ENCODE peak calls at places on chromosomes 13 and 19, in nine cellular contexts. One of them, this sample, is unnamed. For H3K27me3, the result is how much of the 10 kb centered on the place peaks cover.

GRCh38 chr13:21344662-21345176 is 114.4 kb downstream of the ZDHHC20 start:
- DNase-seq in uterus: no peak
- DNase-seq in CD4-positive, alpha-beta T cell: no peak
- DNase-seq in transverse colon: no peak
- DNase-seq in testis: no peak
- DNase-seq in CD4-positive, alpha-beta memory T cell: peak
- DNase-seq in left ventricle myocardium inferior: no peak
- DNase-seq in IMR-90: no peak
- DNase-seq in neural progenitor cell: no peak
- DNase-seq in this sample: peak

GRCh38 chr13:74290324-74290773 is 156.1 kb upstream of the KLF12 start:
- DNase-seq in uterus: peak
- DNase-seq in CD4-positive, alpha-beta T cell: no peak
- DNase-seq in transverse colon: peak
- DNase-seq in testis: peak
- DNase-seq in CD4-positive, alpha-beta memory T cell: peak
- DNase-seq in left ventricle myocardium inferior: no peak
- DNase-seq in IMR-90: peak
- DNase-seq in neural progenitor cell: peak
- DNase-seq in this sample: no peak

GRCh38 chr19:1312732-1313694 is 27.3 kb downstream of the EFNA2 start:
- DNase-seq in uterus: no peak
- DNase-seq in CD4-positive, alpha-beta T cell: peak
- DNase-seq in transverse colon: peak
- DNase-seq in testis: no peak
- DNase-seq in CD4-positive, alpha-beta memory T cell: no peak
- DNase-seq in left ventricle myocardium inferior: no peak
- DNase-seq in IMR-90: peak
- DNase-seq in neural progenitor cell: peak
- DNase-seq in this sample: no peak

GRCh38 chr13:48235100-48235813 is 2.3 kb downstream of the ITM2B start:
- DNase-seq in uterus: no peak
- DNase-seq in CD4-positive, alpha-beta T cell: no peak
- DNase-seq in transverse colon: peak
- DNase-seq in testis: peak
- DNase-seq in CD4-positive, alpha-beta memory T cell: peak
- DNase-seq in left ventricle myocardium inferior: no peak
- DNase-seq in IMR-90: peak
- DNase-seq in neural progenitor cell: peak
- DNase-seq in this sample: no peak

GRCh38 chr13:20301391-20302071 is 69.4 kb upstream of the GJB6 start:
- DNase-seq in uterus: no peak
- DNase-seq in CD4-positive, alpha-beta T cell: no peak
- DNase-seq in transverse colon: no peak
- DNase-seq in testis: peak
- DNase-seq in CD4-positive, alpha-beta memory T cell: no peak
- DNase-seq in left ventricle myocardium inferior: peak
- DNase-seq in IMR-90: no peak
- DNase-seq in neural progenitor cell: peak
- DNase-seq in this sample: no peak

GRCh38 chr19:10478476-10478875 is 24.7 kb downstream of the KEAP1 start:
- DNase-seq in uterus: no peak
- DNase-seq in CD4-positive, alpha-beta T cell: no peak
- DNase-seq in transverse colon: no peak
- DNase-seq in testis: no peak
- DNase-seq in CD4-positive, alpha-beta memory T cell: no peak
- DNase-seq in left ventricle myocardium inferior: no peak
- DNase-seq in IMR-90: peak
- DNase-seq in neural progenitor cell: no peak
- DNase-seq in this sample: no peak

GRCh38 chr19:10270180-10270615 is 722 bp upstream of the ICAM1 start:
- DNase-seq in uterus: peak
- DNase-seq in CD4-positive, alpha-beta T cell: no peak
- DNase-seq in transverse colon: peak
- DNase-seq in testis: peak
- DNase-seq in CD4-positive, alpha-beta memory T cell: peak
- DNase-seq in left ventricle myocardium inferior: peak
- DNase-seq in IMR-90: no peak
- DNase-seq in neural progenitor cell: peak
- DNase-seq in this sample: peak

GRCh38 chr19:31096930-31097329 is 252.3 kb downstream of the TSHZ3 start:
- DNase-seq in uterus: no peak
- DNase-seq in CD4-positive, alpha-beta T cell: no peak
- DNase-seq in transverse colon: peak
- DNase-seq in testis: no peak
- DNase-seq in CD4-positive, alpha-beta memory T cell: no peak
- DNase-seq in left ventricle myocardium inferior: no peak
- DNase-seq in IMR-90: no peak
- DNase-seq in neural progenitor cell: no peak
- DNase-seq in this sample: no peak

GRCh38 chr19:53983457-53984289 is 7.8 kb upstream of the CACNG6 start:
- DNase-seq in uterus: no peak
- DNase-seq in CD4-positive, alpha-beta T cell: no peak
- DNase-seq in transverse colon: no peak
- DNase-seq in testis: no peak
- DNase-seq in CD4-positive, alpha-beta memory T cell: no peak
- DNase-seq in left ventricle myocardium inferior: no peak
- DNase-seq in IMR-90: no peak
- DNase-seq in neural progenitor cell: no peak
- DNase-seq in this sample: no peak

GRCh38 chr19:53980553-53981407 is 10.7 kb upstream of the CACNG6 start:
- DNase-seq in uterus: no peak
- DNase-seq in CD4-positive, alpha-beta T cell: no peak
- DNase-seq in transverse colon: no peak
- DNase-seq in testis: peak
- DNase-seq in CD4-positive, alpha-beta memory T cell: no peak
- DNase-seq in left ventricle myocardium inferior: no peak
- DNase-seq in IMR-90: peak
- DNase-seq in neural progenitor cell: peak
- DNase-seq in this sample: no peak

GRCh38 chr19:53982056-53982455 is 9.4 kb upstream of the CACNG6 start:
- DNase-seq in uterus: no peak
- DNase-seq in CD4-positive, alpha-beta T cell: no peak
- DNase-seq in transverse colon: no peak
- DNase-seq in testis: no peak
- DNase-seq in CD4-positive, alpha-beta memory T cell: no peak
- DNase-seq in left ventricle myocardium inferior: no peak
- DNase-seq in IMR-90: no peak
- DNase-seq in neural progenitor cell: peak
- DNase-seq in this sample: no peak

GRCh38 chr19:53981408-53981998 is 9.9 kb upstream of the CACNG6 start:
- DNase-seq in uterus: no peak
- DNase-seq in CD4-positive, alpha-beta T cell: no peak
- DNase-seq in transverse colon: no peak
- DNase-seq in testis: no peak
- DNase-seq in CD4-positive, alpha-beta memory T cell: no peak
- DNase-seq in left ventricle myocardium inferior: no peak
- DNase-seq in IMR-90: no peak
- DNase-seq in neural progenitor cell: no peak
- DNase-seq in this sample: no peak

GRCh38 chr19:53982611-53983010 is 8.8 kb upstream of the CACNG6 start:
- DNase-seq in uterus: peak
- DNase-seq in CD4-positive, alpha-beta T cell: no peak
- DNase-seq in transverse colon: peak
- DNase-seq in testis: peak
- DNase-seq in CD4-positive, alpha-beta memory T cell: peak
- DNase-seq in left ventricle myocardium inferior: peak
- DNase-seq in IMR-90: no peak
- DNase-seq in neural progenitor cell: peak
- DNase-seq in this sample: no peak
- H3K27me3 ChIP-seq in uterus: under half
- H3K27me3 ChIP-seq in CD4-positive, alpha-beta T cell: half or more
- H3K27me3 ChIP-seq in transverse colon: half or more
- H3K27me3 ChIP-seq in testis: under half
- H3K27me3 ChIP-seq in CD4-positive, alpha-beta memory T cell: under half
- H3K27me3 ChIP-seq in left ventricle myocardium inferior: half or more
- H3K27me3 ChIP-seq in IMR-90: under half
- H3K27me3 ChIP-seq in neural progenitor cell: half or more
- H3K27me3 ChIP-seq in this sample: under half

GRCh38 chr19:47021536-47022139 is 2.0 kb downstream of the NPAS1 start:
- DNase-seq in uterus: no peak
- DNase-seq in CD4-positive, alpha-beta T cell: no peak
- DNase-seq in transverse colon: no peak
- DNase-seq in testis: no peak
- DNase-seq in CD4-positive, alpha-beta memory T cell: no peak
- DNase-seq in left ventricle myocardium inferior: no peak
- DNase-seq in IMR-90: no peak
- DNase-seq in neural progenitor cell: peak
- DNase-seq in this sample: no peak

GRCh38 chr19:47019431-47020041 is at the start of gene NPAS1:
- DNase-seq in uterus: no peak
- DNase-seq in CD4-positive, alpha-beta T cell: no peak
- DNase-seq in transverse colon: no peak
- DNase-seq in testis: no peak
- DNase-seq in CD4-positive, alpha-beta memory T cell: no peak
- DNase-seq in left ventricle myocardium inferior: no peak
- DNase-seq in IMR-90: no peak
- DNase-seq in neural progenitor cell: peak
- DNase-seq in this sample: no peak

GRCh38 chr19:47020132-47020805 is 632 bp downstream of the NPAS1 start:
- DNase-seq in uterus: no peak
- DNase-seq in CD4-positive, alpha-beta T cell: no peak
- DNase-seq in transverse colon: no peak
- DNase-seq in testis: no peak
- DNase-seq in CD4-positive, alpha-beta memory T cell: no peak
- DNase-seq in left ventricle myocardium inferior: no peak
- DNase-seq in IMR-90: no peak
- DNase-seq in neural progenitor cell: peak
- DNase-seq in this sample: no peak

GRCh38 chr19:47022140-47022536 is 2.5 kb downstream of the NPAS1 start:
- DNase-seq in uterus: no peak
- DNase-seq in CD4-positive, alpha-beta T cell: no peak
- DNase-seq in transverse colon: no peak
- DNase-seq in testis: no peak
- DNase-seq in CD4-positive, alpha-beta memory T cell: no peak
- DNase-seq in left ventricle myocardium inferior: no peak
- DNase-seq in IMR-90: no peak
- DNase-seq in neural progenitor cell: no peak
- DNase-seq in this sample: no peak

GRCh38 chr19:47020992-47021496 is 1.4 kb downstream of the NPAS1 start:
- DNase-seq in uterus: no peak
- DNase-seq in CD4-positive, alpha-beta T cell: no peak
- DNase-seq in transverse colon: no peak
- DNase-seq in testis: no peak
- DNase-seq in CD4-positive, alpha-beta memory T cell: no peak
- DNase-seq in left ventricle myocardium inferior: no peak
- DNase-seq in IMR-90: no peak
- DNase-seq in neural progenitor cell: peak
- DNase-seq in this sample: no peak
- H3K27me3 ChIP-seq in uterus: under half
- H3K27me3 ChIP-seq in CD4-positive, alpha-beta T cell: half or more
- H3K27me3 ChIP-seq in transverse colon: half or more
- H3K27me3 ChIP-seq in testis: under half
- H3K27me3 ChIP-seq in CD4-positive, alpha-beta memory T cell: under half
- H3K27me3 ChIP-seq in left ventricle myocardium inferior: half or more
- H3K27me3 ChIP-seq in IMR-90: under half
- H3K27me3 ChIP-seq in neural progenitor cell: half or more
- H3K27me3 ChIP-seq in this sample: under half

GRCh38 chr13:112060899-112061366 is 6.0 kb upstream of the SOX1 start:
- DNase-seq in uterus: no peak
- DNase-seq in CD4-positive, alpha-beta T cell: no peak
- DNase-seq in transverse colon: no peak
- DNase-seq in testis: no peak
- DNase-seq in CD4-positive, alpha-beta memory T cell: no peak
- DNase-seq in left ventricle myocardium inferior: no peak
- DNase-seq in IMR-90: no peak
- DNase-seq in neural progenitor cell: peak
- DNase-seq in this sample: no peak

GRCh38 chr13:112058941-112059340 is 8.0 kb upstream of the SOX1 start:
- DNase-seq in uterus: no peak
- DNase-seq in CD4-positive, alpha-beta T cell: no peak
- DNase-seq in transverse colon: no peak
- DNase-seq in testis: no peak
- DNase-seq in CD4-positive, alpha-beta memory T cell: no peak
- DNase-seq in left ventricle myocardium inferior: no peak
- DNase-seq in IMR-90: no peak
- DNase-seq in neural progenitor cell: no peak
- DNase-seq in this sample: no peak

GRCh38 chr13:112060431-112060830 is 6.5 kb upstream of the SOX1 start:
- DNase-seq in uterus: no peak
- DNase-seq in CD4-positive, alpha-beta T cell: no peak
- DNase-seq in transverse colon: no peak
- DNase-seq in testis: no peak
- DNase-seq in CD4-positive, alpha-beta memory T cell: no peak
- DNase-seq in left ventricle myocardium inferior: no peak
- DNase-seq in IMR-90: no peak
- DNase-seq in neural progenitor cell: no peak
- DNase-seq in this sample: no peak

GRCh38 chr13:112058519-112058873 is 8.5 kb upstream of the SOX1 start:
- DNase-seq in uterus: no peak
- DNase-seq in CD4-positive, alpha-beta T cell: no peak
- DNase-seq in transverse colon: no peak
- DNase-seq in testis: no peak
- DNase-seq in CD4-positive, alpha-beta memory T cell: no peak
- DNase-seq in left ventricle myocardium inferior: no peak
- DNase-seq in IMR-90: no peak
- DNase-seq in neural progenitor cell: no peak
- DNase-seq in this sample: no peak

DNA sequence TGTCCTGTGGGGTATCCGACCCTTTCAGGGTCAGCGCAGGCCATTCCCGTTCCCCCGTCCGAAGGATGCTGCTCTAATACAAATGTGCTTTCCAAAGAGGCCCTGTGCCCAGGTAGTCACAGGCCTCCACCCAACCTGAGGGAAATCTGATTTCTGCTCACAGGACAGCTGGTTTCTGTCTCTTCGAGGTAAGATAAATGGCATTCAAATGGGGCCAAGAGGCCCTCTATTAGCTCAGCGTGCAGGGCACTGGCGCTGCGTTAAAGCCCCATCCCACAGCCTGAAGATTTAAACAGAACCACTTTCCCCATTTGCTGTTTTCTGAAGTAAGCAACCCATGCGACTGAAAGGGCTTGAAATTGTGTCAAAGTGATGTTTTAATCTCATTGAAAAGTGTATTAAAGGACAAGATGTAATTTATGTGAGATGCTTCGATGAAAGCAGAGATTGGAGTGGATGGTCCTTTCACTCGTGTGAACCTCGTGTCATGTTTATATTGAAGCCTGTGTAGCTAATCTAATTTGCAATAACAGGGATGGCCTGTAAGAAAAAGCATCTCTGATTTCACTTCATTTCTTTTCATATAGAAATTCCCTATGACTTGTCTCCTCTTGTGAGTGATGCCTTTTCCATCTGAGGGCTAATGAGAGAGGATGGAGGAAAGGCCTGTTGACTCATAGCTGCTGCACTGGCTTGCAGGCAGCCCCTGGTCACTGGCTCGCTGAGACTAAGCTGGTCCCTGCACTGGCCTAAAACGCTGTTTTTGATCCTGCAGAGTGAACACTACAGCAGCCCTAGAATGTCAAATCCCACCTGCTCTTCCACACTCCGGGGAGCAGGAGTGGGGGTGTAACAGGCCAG is 7.3 kb upstream of the SOX1 start:
- DNase-seq in uterus: no peak
- DNase-seq in CD4-positive, alpha-beta T cell: no peak
- DNase-seq in transverse colon: no peak
- DNase-seq in testis: no peak
- DNase-seq in CD4-positive, alpha-beta memory T cell: no peak
- DNase-seq in left ventricle myocardium inferior: no peak
- DNase-seq in IMR-90: no peak
- DNase-seq in neural progenitor cell: peak
- DNase-seq in this sample: no peak
- H3K27me3 ChIP-seq in uterus: under half
- H3K27me3 ChIP-seq in CD4-positive, alpha-beta T cell: half or more
- H3K27me3 ChIP-seq in transverse colon: half or more
- H3K27me3 ChIP-seq in testis: under half
- H3K27me3 ChIP-seq in CD4-positive, alpha-beta memory T cell: under half
- H3K27me3 ChIP-seq in left ventricle myocardium inferior: half or more
- H3K27me3 ChIP-seq in IMR-90: half or more
- H3K27me3 ChIP-seq in neural progenitor cell: half or more
- H3K27me3 ChIP-seq in this sample: under half

GRCh38 chr13:87671824-87672603 is 843 bp downstream of the SLITRK5 start:
- DNase-seq in uterus: no peak
- DNase-seq in CD4-positive, alpha-beta T cell: no peak
- DNase-seq in transverse colon: peak
- DNase-seq in testis: no peak
- DNase-seq in CD4-positive, alpha-beta memory T cell: no peak
- DNase-seq in left ventricle myocardium inferior: no peak
- DNase-seq in IMR-90: no peak
- DNase-seq in neural progenitor cell: peak
- DNase-seq in this sample: no peak
- H3K27me3 ChIP-seq in uterus: under half
- H3K27me3 ChIP-seq in CD4-positive, alpha-beta T cell: half or more
- H3K27me3 ChIP-seq in transverse colon: half or more
- H3K27me3 ChIP-seq in testis: under half
- H3K27me3 ChIP-seq in CD4-positive, alpha-beta memory T cell: under half
- H3K27me3 ChIP-seq in left ventricle myocardium inferior: half or more
- H3K27me3 ChIP-seq in IMR-90: under half
- H3K27me3 ChIP-seq in neural progenitor cell: half or more
- H3K27me3 ChIP-seq in this sample: under half